ENCODE peak calls at places on chromosomes 5 and 9, in eight cellular contexts. E is GOT3, W is NCI-H1417, D is NCI-H1092, Q is HEK293T, C is small intestine, N is SHP77, B is endodermal cell. I is an unnamed sample.

GRCh38 chr5:76764374-76764773 is 48.4 kb downstream of the F2R start:
- DNase-seq in E (no peak), W (no peak), Q (no peak), N (no peak), C (no peak), B (no peak), D (no peak), I (no peak)

GRCh38 chr9:137602661-137603060 is 2.8 kb upstream of the ARRDC1 start:
- DNase-seq in D (no peak), W (no peak), E (no peak), N (no peak), Q (no peak), B (peak; percentile 76), C (no peak), I (no peak)

GRCh38 chr5:9924614-9925013 is 294.5 kb upstream of the TAS2R1 start:
- DNase-seq in N (no peak), E (no peak), B (no peak), D (no peak), C (no peak), Q (no peak), W (no peak), I (no peak)

GRCh38 chr5:181215997-181216982 is 6.8 kb upstream of the TRIM41 start:
- DNase-seq in E (no peak), C (no peak), D (no peak), B (no peak), N (no peak), W (no peak), Q (no peak), I (no peak)

GRCh38 chr9:91246842-91247241 is 114.9 kb downstream of the AUH start:
- DNase-seq in C (no peak), D (no peak), N (no peak), E (no peak), W (no peak), Q (no peak), B (no peak), I (no peak)

GRCh38 chr9:72703574-72703973 is 182.2 kb downstream of the TMC1 start:
- DNase-seq in N (no peak), C (no peak), W (no peak), Q (no peak), D (no peak), B (no peak), E (no peak), I (no peak)

GRCh38 chr9:136438909-136439549 is 616 bp downstream of the INPP5E start:
- DNase-seq in C (peak; percentile 20), E (no peak), W (no peak), N (no peak), D (peak; percentile 4), B (peak; percentile 75), Q (peak; percentile 46), I (peak; percentile 37)

GRCh38 chr5:43482490-43483064 is 1.1 kb downstream of the TMEM267 start:
- DNase-seq in N (no peak), E (no peak), B (no peak), W (no peak), Q (no peak), D (no peak), C (peak; percentile 19), I (no peak)

GRCh38 chr9:138065287-138065686 is 187.7 kb downstream of the CACNA1B start:
- DNase-seq in C (no peak), B (peak; percentile 23), W (no peak), N (no peak), E (no peak), Q (no peak), D (no peak), I (no peak)

GRCh38 chr5:65247594-65247993 is 234.1 kb downstream of the ADAMTS6 start:
- DNase-seq in B (no peak), Q (no peak), E (no peak), D (no peak), W (no peak), C (no peak), N (no peak), I (no peak)

GRCh38 chr5:96288845-96289185 is 144.2 kb downstream of the PCSK1 start:
- DNase-seq in N (no peak), W (no peak), B (no peak), C (no peak), Q (no peak), D (no peak), E (no peak), I (no peak)

GRCh38 chr5:65334077-65334476 is 147.6 kb downstream of the ADAMTS6 start:
- DNase-seq in W (peak; percentile 95), N (peak; percentile 69), B (no peak), C (peak; percentile 28), Q (peak; percentile 16), E (no peak), D (peak; percentile 23), I (peak; percentile 22)

GRCh38 chr5:62450259-62450658 is 37.7 kb downstream of the IPO11 start:
- DNase-seq in Q (no peak), C (no peak), W (no peak), D (no peak), E (no peak), B (no peak), N (no peak), I (no peak)

GRCh38 chr5:80668016-80668969 is 13.5 kb upstream of the DHFR start:
- DNase-seq in E (no peak), B (peak; percentile 53), N (no peak), D (no peak), W (no peak), Q (no peak), C (peak; percentile 85), I (no peak)

GRCh38 chr9:129445794-129446306 is 175.1 kb downstream of the C9orf50 start:
- DNase-seq in C (no peak), B (no peak), Q (no peak), E (no peak), N (no peak), D (no peak), W (no peak), I (no peak)

GRCh38 chr5:150541895-150542294 is 34.0 kb downstream of the NDST1 start:
- DNase-seq in D (no peak), C (peak; percentile 96), N (no peak), Q (no peak), B (no peak), E (no peak), W (no peak), I (no peak)

GRCh38 chr5:87115839-87116364 is 151.8 kb upstream of the RASA1 start:
- DNase-seq in Q (no peak), W (no peak), D (no peak), C (no peak), N (no peak), E (no peak), B (no peak), I (no peak)

GRCh38 chr5:178625679-178626483 is 969 bp downstream of the CLK4 start:
- DNase-seq in W (peak; percentile 35), D (no peak), E (no peak), Q (peak; percentile 32), C (peak; percentile 48), N (peak; percentile 28), B (no peak), I (peak; percentile 59)

GRCh38 chr5:32707394-32707997 is 3.6 kb upstream of the NPR3 start:
- DNase-seq in D (peak; percentile 4), N (peak; percentile 40), B (peak; percentile 48), E (no peak), W (no peak), Q (peak; percentile 31), C (no peak), I (no peak)

GRCh38 chr5:76634661-76635060 is 11.5 kb upstream of the F2RL2 start:
- DNase-seq in Q (no peak), N (no peak), D (no peak), C (no peak), B (no peak), W (no peak), E (no peak), I (no peak)

GRCh38 chr9:109771796-109772525 is 8.0 kb upstream of the PALM2AKAP2 start:
- DNase-seq in W (peak; percentile 29), D (no peak), C (no peak), E (no peak), N (no peak), B (peak; percentile 55), Q (no peak), I (no peak)

GRCh38 chr5:173320259-173320658 is 8.0 kb downstream of the STC2 start:
- DNase-seq in Q (no peak), D (no peak), E (no peak), N (no peak), W (no peak), C (peak; percentile 52), B (peak; percentile 53), I (peak; percentile 45)

GRCh38 chr9:88418715-88419540 is 30.7 kb downstream of the SPIN1 start:
- DNase-seq in W (no peak), C (no peak), B (peak; percentile 53), D (no peak), Q (no peak), N (no peak), E (no peak), I (no peak)